ENCODE peak calls at places on chromosomes 4 and X, in six cellular contexts. E, W, S, P, T and F are unnamed samples.

GRCh38 chrX:72676465-72676864 is 37.6 kb downstream of the PHKA1 start:
- DNase-seq in E (no peak), W (no peak), S (no peak), P (no peak), T (no peak), F (no peak)

GRCh38 chr4:121070696-121071639 is 1.4 kb downstream of the NDNF start:
- DNase-seq in E (no peak), W (no peak), S (no peak), P (peak), T (peak), F (no peak)

GRCh38 chr4:5460106-5460801 is 248.1 kb downstream of the EVC2 start:
- DNase-seq in E (no peak), W (peak), S (peak), P (peak), T (no peak), F (peak)

GRCh38 chr4:38948551-38948950 is 80.9 kb downstream of the FAM114A1 start:
- DNase-seq in E (peak), W (peak), S (peak), P (no peak), T (no peak), F (no peak)

GRCh38 chr4:131551306-131551705 is 1597.8 kb upstream of the PCDH10 start:
- DNase-seq in E (no peak), W (no peak), S (no peak), P (no peak), T (no peak), F (no peak)

GRCh38 chr4:73028621-73029020 is 40.9 kb downstream of the COX18 start:
- DNase-seq in E (no peak), W (no peak), S (no peak), P (no peak), T (no peak), F (no peak)

GRCh38 chr4:6010789-6011188 is 7.4 kb downstream of the C4orf50 start:
- DNase-seq in E (no peak), W (no peak), S (no peak), P (no peak), T (no peak), F (no peak)

GRCh38 chr4:61675464-61675863 is 475.3 kb downstream of the ADGRL3 start:
- DNase-seq in E (no peak), W (no peak), S (no peak), P (no peak), T (no peak), F (no peak)

GRCh38 chrX:14899607-14900006 is 26.4 kb downstream of the MOSPD2 start:
- DNase-seq in E (no peak), W (peak), S (peak), P (peak), T (no peak), F (no peak)

GRCh38 chr4:19947349-19947748 is 304.4 kb upstream of the SLIT2 start:
- DNase-seq in E (peak), W (peak), S (peak), P (no peak), T (no peak), F (no peak)

GRCh38 chr4:112145326-112145819 is at the start of gene FAM241A:
- DNase-seq in E (no peak), W (peak), S (peak), P (peak), T (peak), F (peak)

GRCh38 chr4:166017804-166018203 is 144.8 kb downstream of the TLL1 start:
- DNase-seq in E (no peak), W (no peak), S (no peak), P (no peak), T (no peak), F (no peak)

GRCh38 chr4:26911254-26911653 is 50.6 kb downstream of the STIM2 start:
- DNase-seq in E (no peak), W (no peak), S (no peak), P (no peak), T (no peak), F (no peak)

GRCh38 chr4:65865489-65865888 is 195.2 kb upstream of the EPHA5 start:
- DNase-seq in E (no peak), W (no peak), S (no peak), P (no peak), T (no peak), F (no peak)

GRCh38 chr4:14906805-14907204 is 95.5 kb upstream of the CPEB2 start:
- DNase-seq in E (no peak), W (no peak), S (peak), P (no peak), T (no peak), F (no peak)

GRCh38 chrX:47191331-47191730 is 2.3 kb upstream of the UBA1 start:
- DNase-seq in E (no peak), W (no peak), S (no peak), P (peak), T (peak), F (no peak)